ENCODE peak calls at places on chromosome 16, in seven cellular contexts. I is AG04450, J is prostate gland, Y is lower lobe of right lung, W is MM.1S, D is A549, G is body of pancreas. S is an unnamed sample.

GRCh38 chr16:80723091-80723490 is 81.3 kb downstream of the CDYL2 start:
- DNase-seq in I (no peak), W (no peak), D (no peak), J (peak), G (no peak), Y (no peak), S (no peak)

GRCh38 chr16:78002915-78003538 is 19.3 kb upstream of the CLEC3A start:
- DNase-seq in G (peak), I (peak), J (peak), D (peak), Y (peak), W (peak), S (peak)

GRCh38 chr16:4293822-4294457 is 21.1 kb upstream of the TFAP4 start:
- DNase-seq in Y (peak), J (peak), D (peak), W (no peak), I (no peak), G (peak), S (no peak)

GRCh38 chr16:4327782-4328579 is 12.1 kb downstream of the GLIS2 start:
- DNase-seq in W (peak), J (peak), G (peak), Y (peak), D (no peak), I (no peak), S (peak)

GRCh38 chr16:59993101-59993500 is 1259.0 kb upstream of the GOT2 start:
- DNase-seq in W (no peak), I (no peak), J (no peak), Y (no peak), G (no peak), D (peak), S (no peak)

GRCh38 chr16:62516001-62516400 is 479.8 kb upstream of the CDH8 start:
- DNase-seq in W (no peak), I (no peak), J (no peak), D (no peak), Y (no peak), G (no peak), S (no peak)

GRCh38 chr16:7482028-7482427 is 149.4 kb downstream of the RBFOX1 start:
- DNase-seq in G (no peak), I (no peak), D (no peak), Y (no peak), W (no peak), J (no peak), S (no peak)

GRCh38 chr16:89430436-89431157 is 59.8 kb downstream of the ANKRD11 start:
- DNase-seq in G (no peak), J (no peak), I (no peak), Y (no peak), W (no peak), D (no peak), S (no peak)

GRCh38 chr16:20411055-20411454 is 1.7 kb downstream of the ACSM5 start:
- DNase-seq in W (no peak), I (no peak), Y (no peak), D (no peak), G (no peak), J (no peak), S (no peak)

GRCh38 chr16:77304883-77305282 is 105.7 kb downstream of the SYCE1L start:
- DNase-seq in G (no peak), J (no peak), W (no peak), I (no peak), D (no peak), Y (no peak), S (no peak)

GRCh38 chr16:23578096-23578830 is 17.9 kb downstream of the NDUFAB1 start:
- DNase-seq in I (no peak), G (no peak), W (no peak), Y (no peak), D (no peak), J (no peak), S (no peak)

GRCh38 chr16:2745116-2745890 is 7.1 kb upstream of the SRRM2 start:
- DNase-seq in W (no peak), G (no peak), J (no peak), Y (peak), D (no peak), I (no peak), S (no peak)

GRCh38 chr16:70687671-70688265 is 1.9 kb upstream of the MTSS2 start:
- DNase-seq in D (no peak), J (no peak), W (no peak), Y (no peak), I (no peak), G (no peak), S (no peak)
- H3K27ac ChIP-seq in D (peak), J (peak), W (no peak), Y (peak), I (peak), G (no peak), S (peak)

GRCh38 chr16:85783441-85783840 is 15.9 kb downstream of the EMC8 start:
- DNase-seq in J (no peak), D (no peak), G (no peak), I (no peak), Y (no peak), W (no peak), S (no peak)

GRCh38 chr16:85788819-85789218 is 10.5 kb downstream of the EMC8 start:
- DNase-seq in I (no peak), G (no peak), D (no peak), Y (no peak), J (no peak), W (no peak), S (no peak)

GRCh38 chr16:85782476-85782875 is 16.9 kb downstream of the EMC8 start:
- DNase-seq in I (no peak), J (no peak), Y (no peak), G (no peak), W (no peak), D (no peak), S (no peak)

GRCh38 chr16:85784813-85785212 is 14.5 kb downstream of the EMC8 start:
- DNase-seq in W (no peak), I (no peak), J (no peak), D (no peak), Y (no peak), G (no peak), S (no peak)

GRCh38 chr16:85785927-85786326 is 13.4 kb downstream of the EMC8 start:
- DNase-seq in W (no peak), Y (no peak), J (no peak), D (no peak), G (no peak), I (no peak), S (no peak)
- H3K27ac ChIP-seq in W (no peak), Y (no peak), J (no peak), D (no peak), G (no peak), I (no peak), S (no peak)

GRCh38 chr16:68332411-68333121 is 21.7 kb downstream of the PRMT7 start:
- DNase-seq in G (no peak), D (no peak), J (no peak), I (peak), W (peak), Y (no peak), S (peak)
- H3K27ac ChIP-seq in G (no peak), D (no peak), J (no peak), I (peak), W (peak), Y (peak), S (peak)

GRCh38 chr16:88026964-88027938 is 76.0 kb downstream of the BANP start:
- DNase-seq in J (no peak), I (no peak), D (no peak), Y (no peak), W (no peak), G (no peak), S (no peak)
- H3K27ac ChIP-seq in J (no peak), I (no peak), D (no peak), Y (no peak), W (no peak), G (no peak), S (no peak)

GRCh38 chr16:24609740-24610420 is 70.5 kb downstream of the RBBP6 start:
- DNase-seq in I (no peak), G (peak), W (no peak), D (no peak), Y (peak), J (peak), S (peak)
- H3K27ac ChIP-seq in I (no peak), G (no peak), W (no peak), D (peak), Y (no peak), J (no peak), S (peak)

DNA sequence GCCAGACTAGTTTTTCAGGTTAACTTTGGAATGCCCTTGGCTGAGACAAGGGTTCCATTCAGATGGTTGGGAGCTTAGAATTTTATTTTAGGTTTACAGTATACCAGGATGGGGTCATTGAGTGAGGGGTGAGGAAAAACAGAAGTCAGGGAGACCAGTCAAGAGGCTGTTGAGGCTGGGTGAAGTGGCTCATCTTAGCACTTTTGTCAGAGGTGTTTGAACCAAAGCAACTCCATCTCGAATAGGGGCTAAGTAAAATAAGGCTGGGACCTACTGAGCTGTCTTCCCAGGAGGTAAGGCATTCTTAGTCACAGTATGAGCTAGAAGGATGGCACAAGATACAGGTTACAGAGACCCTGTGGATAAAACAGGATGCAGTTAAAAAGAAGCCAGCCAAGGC is 3.0 kb upstream of the TMEM231 start:
- DNase-seq in G (no peak), J (no peak), W (no peak), D (no peak), Y (no peak), I (no peak), S (no peak)
- H3K27ac ChIP-seq in G (no peak), J (no peak), W (no peak), D (no peak), Y (no peak), I (no peak), S (no peak)

DNA sequence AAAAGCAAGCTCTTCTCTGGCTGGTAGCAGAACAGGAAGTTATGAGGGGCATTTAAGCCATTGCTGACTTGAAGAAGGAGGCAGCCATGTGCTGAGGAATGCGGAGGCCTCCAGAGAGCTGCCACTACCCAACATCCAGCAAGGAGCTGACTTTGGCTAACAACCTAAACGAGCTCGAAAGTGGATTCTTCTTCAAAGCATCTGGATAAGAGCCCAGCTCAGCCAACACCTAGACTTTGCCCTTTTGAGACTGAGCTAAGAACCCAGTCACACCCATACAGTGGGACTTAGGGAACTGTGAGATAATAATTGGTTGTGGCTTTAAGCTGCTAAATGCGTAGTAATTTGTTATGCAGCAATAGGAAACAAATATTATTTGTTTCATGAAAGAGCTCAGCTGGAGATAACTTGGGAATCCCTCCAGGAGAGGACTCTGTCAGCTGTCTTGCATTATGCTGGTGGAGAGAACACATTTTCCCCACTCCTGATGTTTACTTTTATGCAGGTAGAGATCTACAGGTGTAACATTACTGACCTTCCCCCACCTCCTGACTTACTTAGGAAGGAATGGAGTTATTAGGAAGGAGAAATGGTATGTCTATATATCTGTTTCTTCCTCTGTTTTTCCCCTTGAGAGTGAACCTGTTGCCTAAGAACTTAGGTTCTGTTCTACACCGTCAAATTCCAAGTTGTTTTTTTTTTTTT is 52.7 kb upstream of the ZNF629 start:
- DNase-seq in W (no peak), Y (no peak), G (peak), J (no peak), D (no peak), I (no peak), S (no peak)
- H3K27ac ChIP-seq in W (no peak), Y (peak), G (peak), J (no peak), D (peak), I (no peak), S (no peak)

GRCh38 chr16:65745201-65745600 is 621.3 kb upstream of the CDH5 start:
- DNase-seq in D (no peak), Y (no peak), W (no peak), J (no peak), G (no peak), I (no peak), S (no peak)
- H3K27ac ChIP-seq in D (no peak), Y (no peak), W (no peak), J (no peak), G (no peak), I (peak), S (no peak)

GRCh38 chr16:73746554-73746953 is 550.1 kb upstream of the PSMD7 start:
- DNase-seq in Y (no peak), G (no peak), D (no peak), W (no peak), I (no peak), J (no peak), S (no peak)

GRCh38 chr16:73753931-73754330 is 542.7 kb upstream of the PSMD7 start:
- DNase-seq in Y (no peak), D (no peak), G (no peak), J (no peak), I (no peak), W (no peak), S (no peak)

GRCh38 chr16:73747328-73747727 is 549.3 kb upstream of the PSMD7 start:
- DNase-seq in J (no peak), G (no peak), Y (no peak), W (no peak), D (no peak), I (no peak), S (no peak)

GRCh38 chr16:73750639-73751038 is 546.0 kb upstream of the PSMD7 start:
- DNase-seq in Y (no peak), I (no peak), D (no peak), J (no peak), W (no peak), G (no peak), S (no peak)
- H3K27ac ChIP-seq in Y (no peak), I (no peak), D (no peak), J (no peak), W (no peak), G (no peak), S (no peak)